ENCODE peak calls at places on chromosome 4, in six cellular contexts. One of them, this sample, is unnamed. For H3K27me3, the result is how much of the 10 kb centered on the place peaks cover.

GRCh38 chr4:82706349-82707000 is 92.1 kb downstream of the SCD5 start:
- DNase-seq in AG04450: no peak
- DNase-seq in cardiac muscle cell: peak
- DNase-seq in CD8-positive, alpha-beta memory T cell: no peak
- DNase-seq in transverse colon: no peak
- DNase-seq in neuronal stem cell: no peak
- DNase-seq in this sample: no peak

GRCh38 chr4:131613086-131613823 is 1535.8 kb upstream of the PCDH10 start:
- DNase-seq in AG04450: no peak
- DNase-seq in cardiac muscle cell: no peak
- DNase-seq in CD8-positive, alpha-beta memory T cell: no peak
- DNase-seq in transverse colon: no peak
- DNase-seq in neuronal stem cell: no peak
- DNase-seq in this sample: no peak

GRCh38 chr4:105186701-105187158 is 40.1 kb downstream of the TET2 start:
- DNase-seq in AG04450: no peak
- DNase-seq in cardiac muscle cell: peak
- DNase-seq in CD8-positive, alpha-beta memory T cell: no peak
- DNase-seq in transverse colon: no peak
- DNase-seq in neuronal stem cell: no peak
- DNase-seq in this sample: no peak

GRCh38 chr4:139761461-139761860 is 95.8 kb downstream of the MGST2 start:
- DNase-seq in AG04450: no peak
- DNase-seq in cardiac muscle cell: no peak
- DNase-seq in CD8-positive, alpha-beta memory T cell: no peak
- DNase-seq in transverse colon: no peak
- DNase-seq in neuronal stem cell: no peak
- DNase-seq in this sample: no peak

GRCh38 chr4:34170941-34171340 is 2073.4 kb downstream of the ARAP2 start:
- DNase-seq in AG04450: no peak
- DNase-seq in cardiac muscle cell: peak
- DNase-seq in CD8-positive, alpha-beta memory T cell: no peak
- DNase-seq in transverse colon: no peak
- DNase-seq in neuronal stem cell: no peak
- DNase-seq in this sample: no peak

GRCh38 chr4:127291316-127291715 is 341.4 kb upstream of the INTU start:
- DNase-seq in AG04450: no peak
- DNase-seq in cardiac muscle cell: no peak
- DNase-seq in CD8-positive, alpha-beta memory T cell: no peak
- DNase-seq in transverse colon: no peak
- DNase-seq in neuronal stem cell: no peak
- DNase-seq in this sample: no peak

GRCh38 chr4:110132822-110133719 is 65.3 kb downstream of the ELOVL6 start:
- DNase-seq in AG04450: no peak
- DNase-seq in cardiac muscle cell: no peak
- DNase-seq in CD8-positive, alpha-beta memory T cell: no peak
- DNase-seq in transverse colon: peak
- DNase-seq in neuronal stem cell: no peak
- DNase-seq in this sample: peak

GRCh38 chr4:92163348-92163747 is 140.4 kb upstream of the GRID2 start:
- DNase-seq in AG04450: no peak
- DNase-seq in cardiac muscle cell: peak
- DNase-seq in CD8-positive, alpha-beta memory T cell: no peak
- DNase-seq in transverse colon: no peak
- DNase-seq in neuronal stem cell: no peak
- DNase-seq in this sample: peak

GRCh38 chr4:185457136-185457535 is 14.4 kb downstream of the CCDC110 start:
- DNase-seq in AG04450: no peak
- DNase-seq in cardiac muscle cell: no peak
- DNase-seq in CD8-positive, alpha-beta memory T cell: no peak
- DNase-seq in transverse colon: no peak
- DNase-seq in neuronal stem cell: no peak
- DNase-seq in this sample: no peak

GRCh38 chr4:78720994-78721677 is 55.0 kb upstream of the BMP2K start:
- DNase-seq in AG04450: no peak
- DNase-seq in cardiac muscle cell: no peak
- DNase-seq in CD8-positive, alpha-beta memory T cell: no peak
- DNase-seq in transverse colon: peak
- DNase-seq in neuronal stem cell: no peak
- DNase-seq in this sample: peak

GRCh38 chr4:38279650-38280322 is 319.6 kb downstream of the PTTG2 start:
- DNase-seq in AG04450: no peak
- DNase-seq in cardiac muscle cell: no peak
- DNase-seq in CD8-positive, alpha-beta memory T cell: no peak
- DNase-seq in transverse colon: peak
- DNase-seq in neuronal stem cell: no peak
- DNase-seq in this sample: peak

GRCh38 chr4:4267981-4268380 is 20.0 kb upstream of the TMEM128 start:
- DNase-seq in AG04450: no peak
- DNase-seq in cardiac muscle cell: peak
- DNase-seq in CD8-positive, alpha-beta memory T cell: no peak
- DNase-seq in transverse colon: no peak
- DNase-seq in neuronal stem cell: no peak
- DNase-seq in this sample: no peak

GRCh38 chr4:57154926-57155325 is 44.7 kb upstream of the IGFBP7 start:
- DNase-seq in AG04450: no peak
- DNase-seq in cardiac muscle cell: no peak
- DNase-seq in CD8-positive, alpha-beta memory T cell: no peak
- DNase-seq in transverse colon: no peak
- DNase-seq in neuronal stem cell: no peak
- DNase-seq in this sample: no peak

GRCh38 chr4:92304636-92305035 is 870 bp downstream of the GRID2 start:
- DNase-seq in AG04450: no peak
- DNase-seq in cardiac muscle cell: peak
- DNase-seq in CD8-positive, alpha-beta memory T cell: no peak
- DNase-seq in transverse colon: no peak
- DNase-seq in neuronal stem cell: peak
- DNase-seq in this sample: no peak

GRCh38 chr4:138542191-138542771 is 300.1 kb upstream of the SLC7A11 start:
- DNase-seq in AG04450: no peak
- DNase-seq in cardiac muscle cell: no peak
- DNase-seq in CD8-positive, alpha-beta memory T cell: no peak
- DNase-seq in transverse colon: no peak
- DNase-seq in neuronal stem cell: no peak
- DNase-seq in this sample: no peak

GRCh38 chr4:47373174-47373573 is 90.3 kb downstream of the COMMD8 start:
- DNase-seq in AG04450: no peak
- DNase-seq in cardiac muscle cell: no peak
- DNase-seq in CD8-positive, alpha-beta memory T cell: no peak
- DNase-seq in transverse colon: no peak
- DNase-seq in neuronal stem cell: no peak
- DNase-seq in this sample: no peak

GRCh38 chr4:99076292-99076976 is 12.2 kb downstream of the ADH5 start:
- DNase-seq in AG04450: no peak
- DNase-seq in cardiac muscle cell: no peak
- DNase-seq in CD8-positive, alpha-beta memory T cell: no peak
- DNase-seq in transverse colon: peak
- DNase-seq in neuronal stem cell: no peak
- DNase-seq in this sample: no peak

GRCh38 chr4:106344324-106344970 is 24.1 kb downstream of the GIMD1 start:
- DNase-seq in AG04450: peak
- DNase-seq in cardiac muscle cell: peak
- DNase-seq in CD8-positive, alpha-beta memory T cell: no peak
- DNase-seq in transverse colon: no peak
- DNase-seq in neuronal stem cell: no peak
- DNase-seq in this sample: no peak

GRCh38 chr4:2049811-2050210 is 9.3 kb upstream of the NAT8L start:
- DNase-seq in AG04450: no peak
- DNase-seq in cardiac muscle cell: no peak
- DNase-seq in CD8-positive, alpha-beta memory T cell: no peak
- DNase-seq in transverse colon: no peak
- DNase-seq in neuronal stem cell: no peak
- DNase-seq in this sample: no peak

GRCh38 chr4:14196141-14196540 is 568.6 kb upstream of the BOD1L1 start:
- DNase-seq in AG04450: peak
- DNase-seq in cardiac muscle cell: peak
- DNase-seq in CD8-positive, alpha-beta memory T cell: no peak
- DNase-seq in transverse colon: no peak
- DNase-seq in neuronal stem cell: peak
- DNase-seq in this sample: peak

DNA sequence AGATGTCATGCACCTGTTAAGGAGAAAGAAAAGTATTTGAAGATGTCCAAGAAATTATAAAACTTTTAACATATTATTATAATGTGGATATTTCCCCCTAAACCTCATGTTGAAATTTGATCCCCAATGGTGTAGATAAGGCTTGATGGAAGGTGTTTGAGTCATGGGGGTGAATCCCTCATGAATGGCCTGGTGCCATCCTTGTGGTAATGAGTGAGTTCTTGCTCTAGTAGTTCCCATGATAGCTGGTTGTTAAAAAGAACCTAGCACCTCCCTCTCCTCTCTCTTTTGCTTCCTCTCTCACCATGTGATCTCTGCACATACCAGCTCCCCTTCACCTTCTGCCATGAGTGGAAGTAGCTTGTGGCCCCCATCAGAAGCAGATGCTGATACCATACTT is 176.6 kb upstream of the NR3C2 start:
- DNase-seq in AG04450: no peak
- DNase-seq in cardiac muscle cell: no peak
- DNase-seq in CD8-positive, alpha-beta memory T cell: no peak
- DNase-seq in transverse colon: no peak
- DNase-seq in neuronal stem cell: no peak
- DNase-seq in this sample: no peak
- H3K27me3 ChIP-seq in AG04450: under half
- H3K27me3 ChIP-seq in cardiac muscle cell: under half
- H3K27me3 ChIP-seq in CD8-positive, alpha-beta memory T cell: under half
- H3K27me3 ChIP-seq in transverse colon: under half
- H3K27me3 ChIP-seq in neuronal stem cell: under half
- H3K27me3 ChIP-seq in this sample: under half

GRCh38 chr4:8861576-8862279 is 9.9 kb downstream of the HMX1 start:
- DNase-seq in AG04450: no peak
- DNase-seq in cardiac muscle cell: no peak
- DNase-seq in CD8-positive, alpha-beta memory T cell: no peak
- DNase-seq in transverse colon: no peak
- DNase-seq in neuronal stem cell: no peak
- DNase-seq in this sample: no peak

GRCh38 chr4:8860892-8861575 is 10.6 kb downstream of the HMX1 start:
- DNase-seq in AG04450: no peak
- DNase-seq in cardiac muscle cell: no peak
- DNase-seq in CD8-positive, alpha-beta memory T cell: no peak
- DNase-seq in transverse colon: no peak
- DNase-seq in neuronal stem cell: no peak
- DNase-seq in this sample: no peak

GRCh38 chr4:8862800-8863758 is 8.6 kb downstream of the HMX1 start:
- DNase-seq in AG04450: no peak
- DNase-seq in cardiac muscle cell: no peak
- DNase-seq in CD8-positive, alpha-beta memory T cell: no peak
- DNase-seq in transverse colon: no peak
- DNase-seq in neuronal stem cell: no peak
- DNase-seq in this sample: no peak

GRCh38 chr4:8863759-8864682 is 7.6 kb downstream of the HMX1 start:
- DNase-seq in AG04450: no peak
- DNase-seq in cardiac muscle cell: no peak
- DNase-seq in CD8-positive, alpha-beta memory T cell: no peak
- DNase-seq in transverse colon: no peak
- DNase-seq in neuronal stem cell: no peak
- DNase-seq in this sample: no peak

DNA sequence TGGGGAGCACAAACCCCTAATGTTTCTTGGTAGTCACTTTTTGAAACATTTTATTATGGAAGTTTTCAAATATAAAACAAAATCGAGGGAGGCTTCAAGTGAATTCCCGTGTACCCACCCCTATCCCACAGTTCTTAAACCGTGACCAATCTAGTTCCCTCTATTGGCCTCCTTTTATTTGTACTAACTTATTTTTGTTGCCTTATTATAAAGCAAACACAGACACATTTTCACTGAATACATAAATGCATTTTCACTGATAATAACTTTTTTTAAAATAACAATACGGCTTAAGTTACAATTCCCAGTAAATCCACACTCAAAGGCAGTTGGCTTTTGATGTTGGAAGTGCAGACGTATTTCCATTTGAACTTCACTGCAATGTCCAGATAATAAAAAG is 9.3 kb downstream of the HMX1 start:
- DNase-seq in AG04450: no peak
- DNase-seq in cardiac muscle cell: no peak
- DNase-seq in CD8-positive, alpha-beta memory T cell: no peak
- DNase-seq in transverse colon: no peak
- DNase-seq in neuronal stem cell: no peak
- DNase-seq in this sample: no peak
- H3K27me3 ChIP-seq in AG04450: half or more
- H3K27me3 ChIP-seq in cardiac muscle cell: half or more
- H3K27me3 ChIP-seq in CD8-positive, alpha-beta memory T cell: under half
- H3K27me3 ChIP-seq in transverse colon: half or more
- H3K27me3 ChIP-seq in neuronal stem cell: half or more
- H3K27me3 ChIP-seq in this sample: under half

GRCh38 chr4:22635692-22636091 is 57.0 kb upstream of the GBA3 start:
- DNase-seq in AG04450: no peak
- DNase-seq in cardiac muscle cell: no peak
- DNase-seq in CD8-positive, alpha-beta memory T cell: no peak
- DNase-seq in transverse colon: no peak
- DNase-seq in neuronal stem cell: no peak
- DNase-seq in this sample: no peak
- H3K27me3 ChIP-seq in AG04450: under half
- H3K27me3 ChIP-seq in cardiac muscle cell: under half
- H3K27me3 ChIP-seq in CD8-positive, alpha-beta memory T cell: under half
- H3K27me3 ChIP-seq in transverse colon: under half
- H3K27me3 ChIP-seq in neuronal stem cell: under half
- H3K27me3 ChIP-seq in this sample: under half

GRCh38 chr4:16118090-16118489 is 34.3 kb upstream of the PROM1 start:
- DNase-seq in AG04450: no peak
- DNase-seq in cardiac muscle cell: no peak
- DNase-seq in CD8-positive, alpha-beta memory T cell: no peak
- DNase-seq in transverse colon: no peak
- DNase-seq in neuronal stem cell: no peak
- DNase-seq in this sample: no peak
- H3K27me3 ChIP-seq in AG04450: under half
- H3K27me3 ChIP-seq in cardiac muscle cell: under half
- H3K27me3 ChIP-seq in CD8-positive, alpha-beta memory T cell: under half
- H3K27me3 ChIP-seq in transverse colon: under half
- H3K27me3 ChIP-seq in neuronal stem cell: under half
- H3K27me3 ChIP-seq in this sample: under half

GRCh38 chr4:168293386-168293975 is 25.1 kb downstream of the DDX60 start:
- DNase-seq in AG04450: no peak
- DNase-seq in cardiac muscle cell: no peak
- DNase-seq in CD8-positive, alpha-beta memory T cell: no peak
- DNase-seq in transverse colon: no peak
- DNase-seq in neuronal stem cell: no peak
- DNase-seq in this sample: no peak

DNA sequence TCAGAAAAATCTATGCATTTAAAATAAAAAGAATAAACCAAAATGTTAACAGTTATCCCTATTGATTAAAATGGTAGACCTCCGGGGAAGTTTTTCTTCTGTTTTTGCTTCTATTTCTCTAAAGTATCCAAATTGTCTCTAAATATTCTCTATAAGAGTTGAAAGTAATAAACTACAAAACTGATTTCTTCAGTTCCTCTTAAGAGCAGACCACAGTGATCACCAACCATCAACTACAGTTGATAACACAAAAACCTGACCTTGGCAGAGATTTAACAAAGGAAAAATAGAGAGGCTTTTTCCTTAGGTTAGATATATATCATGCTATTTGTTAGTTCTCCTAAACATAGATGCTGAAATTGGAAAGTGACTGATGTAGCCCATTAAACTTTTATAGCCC is 27.3 kb downstream of the DDX60 start:
- DNase-seq in AG04450: no peak
- DNase-seq in cardiac muscle cell: no peak
- DNase-seq in CD8-positive, alpha-beta memory T cell: no peak
- DNase-seq in transverse colon: no peak
- DNase-seq in neuronal stem cell: no peak
- DNase-seq in this sample: no peak
- H3K27me3 ChIP-seq in AG04450: under half
- H3K27me3 ChIP-seq in cardiac muscle cell: under half
- H3K27me3 ChIP-seq in CD8-positive, alpha-beta memory T cell: under half
- H3K27me3 ChIP-seq in transverse colon: under half
- H3K27me3 ChIP-seq in neuronal stem cell: under half
- H3K27me3 ChIP-seq in this sample: under half